ENCODE peak calls at places on chromosomes 7 and 10, in nine cellular contexts. U, C, Q, Y, L, O, J, T and B are unnamed samples.

GRCh38 chr7:4830176-4830575 is 31.7 kb downstream of the PAPOLB start:
- DNase-seq in U (peak), C (no peak), Q (peak), Y (peak), L (peak), O (peak), J (peak), T (no peak), B (no peak)

GRCh38 chr10:73591935-73592699 is 975 bp upstream of the USP54 start:
- DNase-seq in U (peak), C (peak), Q (no peak), Y (peak), L (peak), O (peak), J (peak), T (peak), B (no peak)

GRCh38 chr7:69722836-69723235 is 124.6 kb downstream of the AUTS2 start:
- DNase-seq in U (peak), C (no peak), Q (no peak), Y (no peak), L (no peak), O (no peak), J (no peak), T (peak), B (no peak)

GRCh38 chr10:97185326-97186058 is at the start of gene SLIT1:
- DNase-seq in U (peak), C (no peak), Q (no peak), Y (no peak), L (no peak), O (no peak), J (no peak), T (no peak), B (no peak)

GRCh38 chr10:133359554-133359971 is 1.7 kb upstream of the FUOM start:
- DNase-seq in U (peak), C (no peak), Q (peak), Y (no peak), L (no peak), O (no peak), J (peak), T (no peak), B (no peak)

GRCh38 chr7:1963575-1963974 is 269.2 kb downstream of the MAD1L1 start:
- DNase-seq in U (no peak), C (no peak), Q (no peak), Y (no peak), L (no peak), O (no peak), J (no peak), T (no peak), B (no peak)

GRCh38 chr10:7593068-7593467 is 73.7 kb downstream of the ITIH5 start:
- DNase-seq in U (no peak), C (no peak), Q (no peak), Y (no peak), L (no peak), O (no peak), J (no peak), T (no peak), B (no peak)

GRCh38 chr7:134552105-134552504 is 3.2 kb downstream of the AKR1B15 start:
- DNase-seq in U (no peak), C (no peak), Q (no peak), Y (no peak), L (peak), O (no peak), J (no peak), T (no peak), B (no peak)

GRCh38 chr7:24381919-24382505 is 98.0 kb downstream of the NPY start:
- DNase-seq in U (peak), C (no peak), Q (no peak), Y (no peak), L (peak), O (peak), J (no peak), T (peak), B (no peak)

GRCh38 chr10:79347226-79347893 is at the start of gene PPIF:
- DNase-seq in U (peak), C (peak), Q (peak), Y (peak), L (peak), O (peak), J (peak), T (peak), B (peak)

GRCh38 chr10:60914676-60915075 is 29.3 kb downstream of the RHOBTB1 start:
- DNase-seq in U (no peak), C (no peak), Q (no peak), Y (no peak), L (peak), O (no peak), J (no peak), T (no peak), B (no peak)

GRCh38 chr10:113068178-113068890 is 118.3 kb downstream of the TCF7L2 start:
- DNase-seq in U (no peak), C (no peak), Q (no peak), Y (no peak), L (no peak), O (no peak), J (no peak), T (no peak), B (no peak)

GRCh38 chr10:119538632-119539358 is 3.7 kb downstream of the RGS10 start:
- DNase-seq in U (no peak), C (no peak), Q (no peak), Y (peak), L (no peak), O (no peak), J (no peak), T (no peak), B (no peak)

GRCh38 chr10:126646101-126646500 is 24.4 kb downstream of the C10orf90 start:
- DNase-seq in U (no peak), C (no peak), Q (no peak), Y (no peak), L (peak), O (no peak), J (no peak), T (peak), B (no peak)

GRCh38 chr7:139071683-139072082 is 35.8 kb upstream of the ZC3HAV1L start:
- DNase-seq in U (peak), C (no peak), Q (no peak), Y (no peak), L (no peak), O (no peak), J (no peak), T (no peak), B (no peak)

GRCh38 chr10:72109619-72110215 is 21.4 kb upstream of the SPOCK2 start:
- DNase-seq in U (no peak), C (no peak), Q (no peak), Y (no peak), L (no peak), O (no peak), J (no peak), T (no peak), B (no peak)

GRCh38 chr10:14686356-14686755 is 88.3 kb downstream of the FAM107B start:
- DNase-seq in U (no peak), C (no peak), Q (no peak), Y (no peak), L (no peak), O (no peak), J (no peak), T (no peak), B (no peak)

GRCh38 chr10:14603539-14604102 is 171.1 kb downstream of the FAM107B start:
- DNase-seq in U (peak), C (no peak), Q (no peak), Y (no peak), L (no peak), O (no peak), J (peak), T (no peak), B (no peak)

GRCh38 chr10:132878091-132878729 is 64.2 kb downstream of the CFAP46 start:
- DNase-seq in U (no peak), C (no peak), Q (no peak), Y (no peak), L (no peak), O (no peak), J (no peak), T (no peak), B (no peak)

GRCh38 chr7:43217055-43217454 is 104.6 kb downstream of the HECW1 start:
- DNase-seq in U (no peak), C (no peak), Q (no peak), Y (no peak), L (no peak), O (no peak), J (no peak), T (no peak), B (no peak)

GRCh38 chr10:48494073-48494472 is 110.8 kb downstream of the ARHGAP22 start:
- DNase-seq in U (peak), C (no peak), Q (no peak), Y (no peak), L (no peak), O (no peak), J (no peak), T (no peak), B (no peak)